ENCODE peak calls at places on chromosome 14, in five cellular contexts. One of them, this sample, is unnamed.

GRCh38 chr14:79781882-79782281 is 429.4 kb downstream of the DIO2 start:
- DNase-seq in central memory CD4-positive, alpha-beta T cell: no peak
- DNase-seq in HT1080: no peak
- DNase-seq in hippocampal formation: no peak
- DNase-seq in mesenchymal stem cell: no peak
- DNase-seq in this sample: no peak

GRCh38 chr14:102593841-102594170 is 1.4 kb downstream of the RCOR1 start:
- DNase-seq in central memory CD4-positive, alpha-beta T cell: no peak
- DNase-seq in hippocampal formation: no peak
- DNase-seq in HT1080: no peak
- DNase-seq in mesenchymal stem cell: no peak
- DNase-seq in this sample: no peak

GRCh38 chr14:64970776-64971451 is 1.2 kb downstream of the RAB15 start:
- DNase-seq in HT1080: peak
- DNase-seq in central memory CD4-positive, alpha-beta T cell: no peak
- DNase-seq in hippocampal formation: no peak
- DNase-seq in mesenchymal stem cell: no peak
- DNase-seq in this sample: no peak

GRCh38 chr14:61553730-61554641 is 141.3 kb upstream of the HIF1A start:
- DNase-seq in HT1080: peak
- DNase-seq in mesenchymal stem cell: peak
- DNase-seq in central memory CD4-positive, alpha-beta T cell: no peak
- DNase-seq in hippocampal formation: no peak
- DNase-seq in this sample: no peak

GRCh38 chr14:93301821-93302447 is 30.9 kb downstream of the BTBD7 start:
- DNase-seq in hippocampal formation: no peak
- DNase-seq in HT1080: no peak
- DNase-seq in central memory CD4-positive, alpha-beta T cell: no peak
- DNase-seq in mesenchymal stem cell: peak
- DNase-seq in this sample: no peak

GRCh38 chr14:51447411-51447810 is 204.3 kb upstream of the FRMD6 start:
- DNase-seq in HT1080: no peak
- DNase-seq in central memory CD4-positive, alpha-beta T cell: no peak
- DNase-seq in hippocampal formation: no peak
- DNase-seq in mesenchymal stem cell: no peak
- DNase-seq in this sample: peak

GRCh38 chr14:95464103-95464502 is 52.3 kb downstream of the SYNE3 start:
- DNase-seq in central memory CD4-positive, alpha-beta T cell: no peak
- DNase-seq in HT1080: no peak
- DNase-seq in hippocampal formation: no peak
- DNase-seq in mesenchymal stem cell: no peak
- DNase-seq in this sample: no peak

GRCh38 chr14:20772650-20773049 is 4.4 kb downstream of the EDDM3B start:
- DNase-seq in central memory CD4-positive, alpha-beta T cell: no peak
- DNase-seq in HT1080: no peak
- DNase-seq in mesenchymal stem cell: no peak
- DNase-seq in hippocampal formation: no peak
- DNase-seq in this sample: no peak

GRCh38 chr14:28755198-28755794 is 11.3 kb upstream of the FOXG1 start:
- DNase-seq in central memory CD4-positive, alpha-beta T cell: no peak
- DNase-seq in mesenchymal stem cell: no peak
- DNase-seq in hippocampal formation: no peak
- DNase-seq in HT1080: no peak
- DNase-seq in this sample: no peak

GRCh38 chr14:94867931-94868597 is 98.2 kb upstream of the GSC start:
- DNase-seq in HT1080: peak
- DNase-seq in mesenchymal stem cell: no peak
- DNase-seq in central memory CD4-positive, alpha-beta T cell: no peak
- DNase-seq in hippocampal formation: peak
- DNase-seq in this sample: peak

GRCh38 chr14:74085047-74085637 is 386 bp downstream of the LIN52 start:
- DNase-seq in central memory CD4-positive, alpha-beta T cell: peak
- DNase-seq in HT1080: peak
- DNase-seq in mesenchymal stem cell: peak
- DNase-seq in hippocampal formation: no peak
- DNase-seq in this sample: no peak

GRCh38 chr14:41285193-41285748 is 321.4 kb upstream of the LRFN5 start:
- DNase-seq in hippocampal formation: no peak
- DNase-seq in central memory CD4-positive, alpha-beta T cell: no peak
- DNase-seq in mesenchymal stem cell: peak
- DNase-seq in HT1080: peak
- DNase-seq in this sample: no peak

GRCh38 chr14:54535126-54535525 is 25.4 kb downstream of the CGRRF1 start:
- DNase-seq in central memory CD4-positive, alpha-beta T cell: no peak
- DNase-seq in mesenchymal stem cell: no peak
- DNase-seq in HT1080: no peak
- DNase-seq in hippocampal formation: no peak
- DNase-seq in this sample: no peak

GRCh38 chr14:82385043-82385442 is 851.4 kb upstream of the SEL1L start:
- DNase-seq in hippocampal formation: no peak
- DNase-seq in mesenchymal stem cell: no peak
- DNase-seq in central memory CD4-positive, alpha-beta T cell: no peak
- DNase-seq in HT1080: no peak
- DNase-seq in this sample: no peak

GRCh38 chr14:100490252-100490651 is 97.0 kb downstream of the BEGAIN start:
- DNase-seq in central memory CD4-positive, alpha-beta T cell: no peak
- DNase-seq in mesenchymal stem cell: no peak
- DNase-seq in HT1080: no peak
- DNase-seq in hippocampal formation: no peak
- DNase-seq in this sample: no peak

GRCh38 chr14:93972618-93973205 is 3.7 kb downstream of the ASB2 start:
- DNase-seq in mesenchymal stem cell: no peak
- DNase-seq in hippocampal formation: no peak
- DNase-seq in HT1080: no peak
- DNase-seq in central memory CD4-positive, alpha-beta T cell: no peak
- DNase-seq in this sample: no peak

GRCh38 chr14:104894331-104895206 is 29.5 kb downstream of the CEP170B start:
- DNase-seq in HT1080: no peak
- DNase-seq in central memory CD4-positive, alpha-beta T cell: no peak
- DNase-seq in mesenchymal stem cell: no peak
- DNase-seq in hippocampal formation: no peak
- DNase-seq in this sample: no peak

This sample was measured in dorsolateral prefrontal cortex.